ENCODE peak calls at places on chromosome 3, in six cellular contexts. One of them, this sample, is unnamed.
A peak's percentile ranks its signal among the peaks of the same experiment; 100 is the strongest.

GRCh38 chr3:32950516-32950915 is 928 bp upstream of the CCR4 start:
- DNase-seq in GM12891: no peak
- DNase-seq in KBM-7: no peak
- DNase-seq in activated CD4-positive, alpha-beta T cell treated with anti-CD3 and anti-CD28 coated beads, Interleukin-2, amount 10 ng/mL, durations not matched to agents 7 days and 5 days: no peak
- DNase-seq in MCF 10A: no peak
- DNase-seq in pons: no peak
- DNase-seq in this sample: no peak

GRCh38 chr3:170180107-170180951 is 1.2 kb downstream of the PHC3 start:
- DNase-seq in MCF 10A: peak; percentile 31
- DNase-seq in activated CD4-positive, alpha-beta T cell treated with anti-CD3 and anti-CD28 coated beads, Interleukin-2, amount 10 ng/mL, durations not matched to agents 7 days and 5 days: no peak
- DNase-seq in GM12891: no peak
- DNase-seq in pons: peak; percentile 45
- DNase-seq in KBM-7: peak; percentile 26
- DNase-seq in this sample: peak; percentile 45

GRCh38 chr3:45915518-45916231 is 27.6 kb upstream of the CXCR6 start:
- DNase-seq in pons: no peak
- DNase-seq in GM12891: peak; percentile 73
- DNase-seq in activated CD4-positive, alpha-beta T cell treated with anti-CD3 and anti-CD28 coated beads, Interleukin-2, amount 10 ng/mL, durations not matched to agents 7 days and 5 days: peak; percentile 67
- DNase-seq in MCF 10A: peak; percentile 92
- DNase-seq in KBM-7: no peak
- DNase-seq in this sample: peak; percentile 82

GRCh38 chr3:51336261-51336660 is 48.8 kb upstream of the MANF start:
- DNase-seq in pons: no peak
- DNase-seq in KBM-7: no peak
- DNase-seq in GM12891: no peak
- DNase-seq in activated CD4-positive, alpha-beta T cell treated with anti-CD3 and anti-CD28 coated beads, Interleukin-2, amount 10 ng/mL, durations not matched to agents 7 days and 5 days: no peak
- DNase-seq in MCF 10A: no peak
- DNase-seq in this sample: no peak

GRCh38 chr3:72154391-72155300 is 369.7 kb upstream of the PROK2 start:
- DNase-seq in activated CD4-positive, alpha-beta T cell treated with anti-CD3 and anti-CD28 coated beads, Interleukin-2, amount 10 ng/mL, durations not matched to agents 7 days and 5 days: no peak
- DNase-seq in GM12891: no peak
- DNase-seq in pons: no peak
- DNase-seq in MCF 10A: no peak
- DNase-seq in KBM-7: no peak
- DNase-seq in this sample: no peak

GRCh38 chr3:142366434-142366833 is 81.4 kb downstream of the XRN1 start:
- DNase-seq in GM12891: no peak
- DNase-seq in pons: no peak
- DNase-seq in KBM-7: peak; percentile 45
- DNase-seq in activated CD4-positive, alpha-beta T cell treated with anti-CD3 and anti-CD28 coated beads, Interleukin-2, amount 10 ng/mL, durations not matched to agents 7 days and 5 days: no peak
- DNase-seq in MCF 10A: peak; percentile 18
- DNase-seq in this sample: peak; percentile 45

GRCh38 chr3:194069421-194070219 is 66.3 kb upstream of the HES1 start:
- DNase-seq in MCF 10A: peak; percentile 90
- DNase-seq in GM12891: no peak
- DNase-seq in activated CD4-positive, alpha-beta T cell treated with anti-CD3 and anti-CD28 coated beads, Interleukin-2, amount 10 ng/mL, durations not matched to agents 7 days and 5 days: no peak
- DNase-seq in pons: no peak
- DNase-seq in KBM-7: no peak
- DNase-seq in this sample: peak; percentile 30

GRCh38 chr3:52238193-52238760 is 681 bp downstream of the TWF2 start:
- DNase-seq in pons: no peak
- DNase-seq in MCF 10A: no peak
- DNase-seq in GM12891: no peak
- DNase-seq in KBM-7: no peak
- DNase-seq in activated CD4-positive, alpha-beta T cell treated with anti-CD3 and anti-CD28 coated beads, Interleukin-2, amount 10 ng/mL, durations not matched to agents 7 days and 5 days: no peak
- DNase-seq in this sample: no peak

This sample was measured in PC-3.